ENCODE peak calls at places on chromosomes 13 and 19, in five cellular contexts. T is mammary epithelial cell, S is MV-4-11, H is ELF-1, E is epithelial cell of esophagus. J is an unnamed sample.

GRCh38 chr13:51862965-51863364 is 1.2 kb downstream of the CCDC70 start:
- DNase-seq in T (no peak), S (no peak), H (no peak), E (no peak), J (no peak)

GRCh38 chr19:29974701-29975100 is 32.7 kb downstream of the URI1 start:
- DNase-seq in T (no peak), S (no peak), H (no peak), E (no peak), J (no peak)

GRCh38 chr13:35978607-35979316 is 152.4 kb downstream of the DCLK1 start:
- DNase-seq in T (peak; percentile 49), S (peak; percentile 35), H (peak; percentile 36), E (peak; percentile 65), J (peak; percentile 82)

GRCh38 chr19:31014668-31015067 is 334.6 kb downstream of the TSHZ3 start:
- DNase-seq in T (no peak), S (no peak), H (no peak), E (no peak), J (no peak)

GRCh38 chr13:32446220-32446619 is 18.3 kb upstream of the N4BP2L1 start:
- DNase-seq in T (no peak), S (no peak), H (no peak), E (no peak), J (no peak)

GRCh38 chr19:54190942-54191670 is at the start of gene TSEN34:
- DNase-seq in T (peak; percentile 84), S (peak; percentile 91), H (peak; percentile 95), E (peak; percentile 86), J (peak; percentile 87)

GRCh38 chr19:41564515-41565383 is 11.2 kb upstream of the CEACAM21 start:
- DNase-seq in T (no peak), S (no peak), H (peak; percentile 42), E (no peak), J (no peak)

GRCh38 chr13:35349673-35350278 is 126.7 kb downstream of the MAB21L1 start:
- DNase-seq in T (peak; percentile 9), S (no peak), H (no peak), E (peak; percentile 18), J (peak; percentile 11)

GRCh38 chr19:38683393-38684077 is 36.1 kb downstream of the ACTN4 start:
- DNase-seq in T (peak; percentile 99), S (peak; percentile 89), H (peak; percentile 93), E (peak; percentile 99), J (peak; percentile 99)

GRCh38 chr13:98842074-98842473 is 89.6 kb upstream of the SLC15A1 start:
- DNase-seq in T (no peak), S (no peak), H (no peak), E (no peak), J (no peak)

GRCh38 chr13:36536546-36536945 is 104.3 kb downstream of the CCNA1 start:
- DNase-seq in T (no peak), S (no peak), H (no peak), E (no peak), J (no peak)

GRCh38 chr13:45367995-45368394 is 27.0 kb upstream of the TPT1 start:
- DNase-seq in T (no peak), S (no peak), H (no peak), E (peak; percentile 36), J (no peak)

GRCh38 chr13:84917252-84917878 is 881.9 kb downstream of the SLITRK6 start:
- DNase-seq in T (peak; percentile 4), S (peak; percentile 43), H (no peak), E (peak; percentile 28), J (peak; percentile 40)

GRCh38 chr13:31069808-31070544 is 91.7 kb downstream of the HSPH1 start:
- DNase-seq in T (no peak), S (no peak), H (peak; percentile 63), E (peak; percentile 34), J (no peak)

GRCh38 chr13:26280822-26281221 is 26.9 kb downstream of the CDK8 start:
- DNase-seq in T (peak; percentile 48), S (no peak), H (peak; percentile 4), E (peak; percentile 47), J (peak; percentile 60)

GRCh38 chr19:46731584-46731983 is 14.3 kb upstream of the FKRP start:
- DNase-seq in T (peak; percentile 43), S (peak; percentile 79), H (no peak), E (no peak), J (no peak)

GRCh38 chr19:10751109-10751972 is 33.5 kb downstream of the DNM2 start:
- DNase-seq in T (no peak), S (peak; percentile 81), H (no peak), E (peak; percentile 70), J (no peak)

GRCh38 chr13:66264976-66265375 is 965.2 kb downstream of the PCDH9 start:
- DNase-seq in T (no peak), S (no peak), H (no peak), E (peak; percentile 30), J (no peak)

GRCh38 chr13:70188567-70188966 is 80.3 kb upstream of the KLHL1 start:
- DNase-seq in T (no peak), S (no peak), H (no peak), E (peak; percentile 18), J (no peak)

GRCh38 chr19:13953021-13953531 is 767 bp downstream of the DCAF15 start:
- DNase-seq in T (peak; percentile 71), S (peak; percentile 30), H (no peak), E (peak; percentile 79), J (peak; percentile 71)

GRCh38 chr13:97911311-97912138 is 42.0 kb upstream of the IPO5 start:
- DNase-seq in T (peak; percentile 29), S (no peak), H (peak; percentile 67), E (peak; percentile 56), J (peak; percentile 46)

GRCh38 chr19:14450168-14450874 is 17.2 kb downstream of the PKN1 start:
- DNase-seq in T (no peak), S (peak; percentile 73), H (peak; percentile 95), E (no peak), J (peak; percentile 46)

GRCh38 chr13:31522431-31522830 is 216.9 kb upstream of the RXFP2 start:
- DNase-seq in T (no peak), S (no peak), H (no peak), E (no peak), J (no peak)

GRCh38 chr13:112769615-112770014 is 79.8 kb downstream of the ATP11A start:
- DNase-seq in T (no peak), S (no peak), H (no peak), E (no peak), J (no peak)

GRCh38 chr19:41221514-41222205 is 2.6 kb downstream of the AXL start:
- DNase-seq in T (no peak), S (no peak), H (no peak), E (no peak), J (no peak)

GRCh38 chr13:47794963-47795362 is 206.1 kb downstream of the SUCLA2 start:
- DNase-seq in T (peak; percentile 4), S (peak; percentile 25), H (no peak), E (no peak), J (peak; percentile 42)

GRCh38 chr13:40653558-40654318 is 12.7 kb downstream of the FOXO1 start:
- DNase-seq in T (no peak), S (peak; percentile 29), H (no peak), E (peak; percentile 19), J (no peak)

GRCh38 chr19:18776736-18777135 is 14.4 kb downstream of the COMP start:
- DNase-seq in T (no peak), S (no peak), H (peak; percentile 64), E (peak; percentile 38), J (peak; percentile 39)

GRCh38 chr19:790971-791604 is 6.2 kb upstream of the PTBP1 start:
- DNase-seq in T (no peak), S (no peak), H (no peak), E (no peak), J (no peak)

GRCh38 chr19:7637374-7638256 is 705 bp downstream of the STXBP2 start:
- DNase-seq in T (peak; percentile 8), S (peak; percentile 35), H (peak; percentile 22), E (peak; percentile 17), J (peak; percentile 13)

GRCh38 chr13:20570540-20570939 is 3.6 kb downstream of the IFT88 start:
- DNase-seq in T (peak; percentile 4), S (no peak), H (no peak), E (no peak), J (no peak)

GRCh38 chr13:73000027-73000674 is 58.7 kb upstream of the KLF5 start:
- DNase-seq in T (peak; percentile 56), S (peak; percentile 79), H (peak; percentile 12), E (peak; percentile 90), J (no peak)

GRCh38 chr19:41031926-41032325 is 40.8 kb downstream of the CYP2B6 start:
- DNase-seq in T (peak; percentile 29), S (no peak), H (no peak), E (peak; percentile 30), J (peak; percentile 51)

GRCh38 chr13:80361883-80362327 is 21.0 kb upstream of the SPRY2 start:
- DNase-seq in T (peak; percentile 66), S (peak; percentile 39), H (peak; percentile 65), E (peak; percentile 54), J (no peak)

GRCh38 chr13:91785435-91786137 is 387.2 kb downstream of the GPC5 start:
- DNase-seq in T (no peak), S (no peak), H (no peak), E (no peak), J (no peak)